ENCODE peak calls at places on chromosomes 4 and X, in five cellular contexts. C, G, U, V and B are unnamed samples.

GRCh38 chr4:8241211-8241779 is 28.3 kb upstream of the HTRA3 start:
- DNase-seq in G (no peak), U (no peak), C (no peak), V (no peak), B (no peak)

GRCh38 chr4:106019771-106020170 is 124.5 kb downstream of the NPNT start:
- DNase-seq in C (no peak), U (no peak), G (no peak), V (no peak), B (no peak)

GRCh38 chr4:98657531-98658286 is 702 bp downstream of the TSPAN5 start:
- DNase-seq in G (no peak), U (no peak), C (peak; percentile 87), V (no peak), B (no peak)

GRCh38 chrX:12610079-12610478 is 181.1 kb upstream of the PRPS2 start:
- DNase-seq in C (no peak), G (no peak), V (no peak), U (no peak), B (no peak)

GRCh38 chr4:153676984-153677383 is 7.1 kb upstream of the TLR2 start:
- DNase-seq in U (no peak), V (peak; percentile 19), G (no peak), C (no peak), B (peak; percentile 48)

GRCh38 chr4:48565362-48566083 is 75.5 kb downstream of the ZAR1 start:
- DNase-seq in C (no peak), V (no peak), G (no peak), U (no peak), B (no peak)

GRCh38 chrX:145715641-145716138 is 101.9 kb upstream of the SLITRK2 start:
- DNase-seq in U (no peak), V (no peak), G (no peak), C (no peak), B (no peak)

GRCh38 chr4:5280845-5281244 is 229.6 kb downstream of the STK32B start:
- DNase-seq in C (no peak), V (no peak), G (no peak), U (peak; percentile 4), B (no peak)

GRCh38 chrX:120781416-120781815 is 94.2 kb downstream of the CT47B1 start:
- DNase-seq in G (no peak), V (no peak), C (no peak), U (no peak), B (no peak)

GRCh38 chrX:69285401-69285871 is 120.2 kb upstream of the PJA1 start:
- DNase-seq in V (no peak), G (peak; percentile 8), C (peak; percentile 32), U (no peak), B (no peak)

GRCh38 chr4:105060628-105061027 is 86.0 kb upstream of the TET2 start:
- DNase-seq in C (no peak), U (peak; percentile 98), G (no peak), V (no peak), B (no peak)

GRCh38 chr4:165580379-165580905 is 201.6 kb downstream of the CPE start:
- DNase-seq in C (no peak), U (no peak), V (peak; percentile 43), G (no peak), B (peak; percentile 32)

GRCh38 chrX:10769696-10770619 is 149.6 kb upstream of the MID1 start:
- DNase-seq in C (no peak), G (no peak), U (no peak), V (no peak), B (no peak)

GRCh38 chrX:47278684-47279083 is 45.9 kb downstream of the USP11 start:
- DNase-seq in U (no peak), V (no peak), C (no peak), G (no peak), B (no peak)

GRCh38 chr4:124515591-124515990 is 196.9 kb downstream of the ANKRD50 start:
- DNase-seq in U (no peak), G (no peak), V (no peak), C (no peak), B (no peak)

GRCh38 chrX:39757971-39758370 is 339.8 kb downstream of the BCOR start:
- DNase-seq in U (no peak), C (no peak), G (no peak), V (no peak), B (no peak)

GRCh38 chr4:102862016-102862415 is 6.8 kb upstream of the CISD2 start:
- DNase-seq in C (no peak), U (no peak), G (no peak), V (no peak), B (no peak)

GRCh38 chr4:134085525-134085924 is 116.1 kb downstream of the PABPC4L start:
- DNase-seq in U (no peak), G (no peak), V (no peak), C (no peak), B (no peak)

GRCh38 chr4:31620476-31620875 is 900.3 kb downstream of the PCDH7 start:
- DNase-seq in G (no peak), V (no peak), C (no peak), U (no peak), B (no peak)

GRCh38 chr4:122912810-122913575 is 9.4 kb downstream of the NUDT6 start:
- DNase-seq in C (no peak), G (no peak), V (no peak), U (no peak), B (no peak)

GRCh38 chr4:2833671-2834000 is 10.0 kb upstream of the ADD1 start:
- DNase-seq in V (no peak), U (no peak), G (no peak), C (no peak), B (no peak)

GRCh38 chr4:11470709-11471441 is 42.2 kb upstream of the HS3ST1 start:
- DNase-seq in C (no peak), U (no peak), G (no peak), V (no peak), B (no peak)

GRCh38 chrX:68833855-68834331 is 5.1 kb downstream of the EFNB1 start:
- DNase-seq in C (no peak), U (no peak), V (no peak), G (no peak), B (no peak)

GRCh38 chr4:65450899-65451298 is 219.4 kb downstream of the EPHA5 start:
- DNase-seq in V (no peak), C (no peak), G (no peak), U (no peak), B (no peak)

GRCh38 chrX:39492495-39493162 is 605.1 kb downstream of the BCOR start:
- DNase-seq in V (no peak), C (no peak), G (peak; percentile 25), U (peak; percentile 44), B (no peak)

GRCh38 chrX:102672876-102673275 is 21.6 kb downstream of the GPRASP1 start:
- DNase-seq in U (no peak), V (no peak), G (no peak), C (no peak), B (no peak)

GRCh38 chrX:122418758-122419157 is 765.3 kb upstream of the GRIA3 start:
- DNase-seq in U (no peak), G (no peak), C (no peak), V (no peak), B (no peak)

GRCh38 chrX:24859211-24859841 is 156.4 kb downstream of the ARX start:
- DNase-seq in C (no peak), G (no peak), U (no peak), V (no peak), B (no peak)

GRCh38 chrX:155070038-155070437 is 898 bp downstream of the CMC4 start:
- DNase-seq in U (no peak), V (no peak), G (no peak), C (no peak), B (no peak)

GRCh38 chr4:186724861-186725419 is 1.3 kb upstream of the FAT1 start:
- DNase-seq in V (no peak), G (no peak), C (no peak), U (no peak), B (no peak)

GRCh38 chr4:73066928-73067327 is 2.6 kb downstream of the COX18 start:
- DNase-seq in G (no peak), U (no peak), V (no peak), C (no peak), B (no peak)

GRCh38 chr4:158826057-158826456 is 57.2 kb downstream of the FNIP2 start:
- DNase-seq in V (no peak), G (no peak), C (no peak), U (no peak), B (no peak)

DNA sequence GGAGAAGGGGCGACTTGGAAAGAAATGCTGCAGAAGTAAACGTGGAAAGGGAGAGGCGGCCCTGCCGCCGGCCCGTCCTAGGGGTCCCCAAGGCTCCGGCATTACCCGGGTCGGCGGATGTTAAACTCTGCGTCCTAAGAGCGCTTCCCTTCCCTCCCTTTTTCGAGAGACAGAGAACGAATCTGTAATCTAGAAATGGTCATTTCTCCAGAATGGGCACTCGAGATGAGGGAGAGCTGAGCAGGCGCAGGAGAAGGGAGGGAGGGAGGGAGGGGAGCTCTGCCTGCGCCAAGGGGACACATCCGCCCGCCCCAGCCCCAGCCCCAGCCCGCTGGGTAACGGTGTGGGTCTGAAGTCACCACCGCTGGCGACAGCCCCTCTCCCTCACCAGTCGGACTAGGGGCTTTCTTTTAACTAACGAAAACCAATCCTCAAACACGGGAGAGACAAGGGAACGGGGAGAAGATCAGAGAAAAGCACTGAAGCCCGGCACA is 1.7 kb downstream of the HCFC1 start:
- DNase-seq in V (no peak), G (no peak), U (no peak), C (peak; percentile 59), B (no peak)
- TF ChIP-seq SIN3A in V (no peak), G (peak; percentile 51), U (no peak), C (no peak), B (no peak)

GRCh38 chr4:92263575-92263974 is 40.2 kb upstream of the GRID2 start:
- DNase-seq in C (no peak), G (no peak), V (no peak), U (no peak), B (no peak)
- H3K27ac ChIP-seq in C (no peak overlapping the region), G (no peak overlapping the region), V (no peak overlapping the region), U (no peak overlapping the region), B (no peak overlapping the region)

DNA sequence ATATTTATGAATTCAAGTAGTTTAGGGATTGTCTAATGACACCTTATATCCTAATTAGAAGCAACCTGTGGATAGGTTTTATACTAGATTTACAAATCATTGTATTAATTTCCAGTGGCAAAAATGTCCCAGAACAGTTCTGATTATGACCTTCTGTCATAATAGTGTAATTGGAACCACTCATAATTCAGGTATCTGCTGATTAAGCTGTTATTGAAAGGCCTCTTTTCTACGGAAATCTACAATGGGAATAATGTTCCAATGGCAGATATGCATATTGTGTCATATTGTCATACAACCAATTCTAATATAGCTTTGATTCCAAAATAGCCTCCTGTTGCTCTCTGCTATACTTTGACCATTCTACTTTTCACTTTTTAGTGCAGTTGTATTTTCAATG is 19.0 kb downstream of the MMRN1 start:
- DNase-seq in V (no peak), G (no peak), C (no peak), U (no peak), B (no peak)
- TF ChIP-seq SIN3A in V (no peak), G (no peak), C (no peak), U (no peak), B (no peak)

DNA sequence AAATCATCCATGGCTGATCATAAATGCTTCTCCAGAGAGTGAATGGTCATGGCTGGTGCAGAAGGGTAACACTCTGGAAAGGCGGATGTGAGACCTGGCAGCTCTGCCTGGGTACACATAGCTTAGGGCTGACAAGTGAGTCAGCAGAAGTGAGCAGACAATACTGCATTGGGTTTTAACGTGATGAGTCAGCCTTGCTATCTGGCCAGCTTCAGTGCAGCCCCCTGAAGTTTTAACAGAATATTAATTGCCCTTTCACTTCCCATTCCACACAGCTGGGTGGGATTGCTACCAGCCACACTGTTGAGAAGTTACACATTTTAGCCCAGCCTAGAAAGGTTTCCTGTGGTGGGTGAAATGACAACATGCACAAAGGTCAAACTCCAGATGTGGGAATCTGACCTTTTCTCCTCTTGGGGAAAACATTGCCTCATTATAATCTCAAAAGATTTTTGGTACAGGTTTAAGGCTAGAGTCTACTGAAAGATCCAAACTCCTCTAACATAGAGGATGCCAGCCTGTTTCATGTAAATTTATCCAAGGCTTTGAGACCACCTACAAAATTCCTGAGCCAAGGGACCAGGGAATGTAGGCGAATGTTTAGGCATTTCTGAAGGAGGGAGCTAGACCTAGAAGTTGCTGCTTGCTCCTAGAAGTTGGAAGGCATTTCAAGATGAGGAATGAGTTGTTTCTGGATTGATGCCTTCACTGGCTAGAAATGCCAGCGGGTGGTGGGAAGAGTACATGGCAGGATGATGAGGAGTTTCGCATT is 230.3 kb upstream of the PGRMC2 start:
- DNase-seq in C (peak; percentile 31), U (peak; percentile 94), G (peak; percentile 70), V (peak; percentile 56), B (peak; percentile 56)
- H3K27ac ChIP-seq in C (peak overlapping the region; percentile 93), U (peak overlapping the region; percentile 66), G (peak overlapping the region; percentile 95), V (peak overlapping the region; percentile 28), B (peak overlapping the region; percentile 81)